ENCODE peak calls at places on chromosomes 16 and 17, in ten cellular contexts. F is CD4-positive, CD25-positive, alpha-beta regulatory T cell; R is iris pigment epithelial cell; T is GDM1; J is psoas muscle; C is neural crest cell; K is DMS153; U is NCI-H460; N is brain pericyte; A is left ventricle myocardium superior. G is an unnamed sample.

GRCh38 chr17:17766351-17767095 is 70.3 kb downstream of the SREBF1 start:
- DNase-seq in F (no peak), R (no peak), T (no peak), J (no peak), C (no peak), K (no peak), U (no peak), N (no peak), A (no peak), G (no peak)

GRCh38 chr17:75442168-75443103 is 14.0 kb upstream of the TMEM94 start:
- DNase-seq in F (no peak), R (no peak), T (no peak), J (no peak), C (no peak), K (no peak), U (no peak), N (no peak), A (no peak), G (peak)

GRCh38 chr16:19377864-19378263 is 39.8 kb upstream of the TMC5 start:
- DNase-seq in F (no peak), R (no peak), T (no peak), J (no peak), C (no peak), K (no peak), U (no peak), N (no peak), A (no peak), G (no peak)

GRCh38 chr17:44522883-44523671 is 19.9 kb upstream of the GPATCH8 start:
- DNase-seq in F (no peak), R (peak), T (peak), J (peak), C (peak), K (peak), U (peak), N (no peak), A (peak), G (peak)

GRCh38 chr16:89166696-89167424 is 4.7 kb upstream of the CDH15 start:
- DNase-seq in F (no peak), R (no peak), T (no peak), J (no peak), C (no peak), K (no peak), U (no peak), N (no peak), A (no peak), G (no peak)

GRCh38 chr16:57636184-57636583 is 7.8 kb downstream of the ADGRG1 start:
- DNase-seq in F (no peak), R (no peak), T (no peak), J (no peak), C (no peak), K (no peak), U (no peak), N (no peak), A (no peak), G (no peak)

GRCh38 chr17:56926704-56927103 is 12.9 kb upstream of the TRIM25 start:
- DNase-seq in F (no peak), R (no peak), T (no peak), J (no peak), C (no peak), K (no peak), U (no peak), N (no peak), A (no peak), G (no peak)

GRCh38 chr16:30394603-30395154 is 541 bp upstream of the ZNF48 start:
- DNase-seq in F (no peak), R (peak), T (no peak), J (no peak), C (no peak), K (no peak), U (no peak), N (no peak), A (no peak), G (peak)

GRCh38 chr16:20611975-20612471 is 35.9 kb upstream of the ACSM2B start:
- DNase-seq in F (no peak), R (no peak), T (no peak), J (peak), C (no peak), K (peak), U (no peak), N (no peak), A (peak), G (peak)

GRCh38 chr17:21573961-21574610 is 118.2 kb upstream of the KCNJ18 start:
- DNase-seq in F (peak), R (peak), T (no peak), J (peak), C (no peak), K (no peak), U (no peak), N (no peak), A (peak), G (peak)

GRCh38 chr16:19410435-19411153 is 7.1 kb upstream of the TMC5 start:
- DNase-seq in F (no peak), R (no peak), T (no peak), J (no peak), C (peak), K (peak), U (peak), N (no peak), A (peak), G (no peak)

GRCh38 chr16:24988593-24989338 is 26.4 kb downstream of the ARHGAP17 start:
- DNase-seq in F (no peak), R (peak), T (no peak), J (no peak), C (no peak), K (no peak), U (peak), N (no peak), A (no peak), G (peak)

GRCh38 chr17:50660042-50660886 is 25.6 kb downstream of the ABCC3 start:
- DNase-seq in F (no peak), R (peak), T (no peak), J (no peak), C (no peak), K (peak), U (no peak), N (no peak), A (peak), G (peak)

GRCh38 chr17:78705071-78705470 is 77.0 kb downstream of the CYTH1 start:
- DNase-seq in F (no peak), R (no peak), T (no peak), J (no peak), C (no peak), K (no peak), U (no peak), N (no peak), A (peak), G (peak)

GRCh38 chr17:56939869-56940484 is 20.9 kb downstream of the COIL start:
- DNase-seq in F (no peak), R (peak), T (peak), J (no peak), C (no peak), K (peak), U (peak), N (no peak), A (no peak), G (no peak)

GRCh38 chr17:3845361-3845753 is 689 bp downstream of the NCBP3 start:
- DNase-seq in F (no peak), R (peak), T (no peak), J (no peak), C (no peak), K (no peak), U (no peak), N (no peak), A (no peak), G (no peak)

GRCh38 chr16:89534147-89534788 is 26.1 kb downstream of the SPG7 start:
- DNase-seq in F (no peak), R (peak), T (peak), J (no peak), C (no peak), K (no peak), U (no peak), N (no peak), A (no peak), G (no peak)

GRCh38 chr17:3893003-3893719 is at the start of gene CAMKK1:
- DNase-seq in F (peak), R (peak), T (peak), J (peak), C (peak), K (peak), U (peak), N (no peak), A (peak), G (peak)